ENCODE peak calls at places on chromosomes 3 and 15, in four cellular contexts. V, M, Q and J are unnamed samples.
A peak's percentile ranks its signal among the peaks of the same experiment; 100 is the strongest.

GRCh38 chr3:105402287-105402801 is 35.6 kb downstream of the ALCAM start:
- DNase-seq in V (no peak), M (no peak), Q (no peak), J (no peak)

GRCh38 chr3:73624363-73625123 is at the start of gene PDZRN3:
- DNase-seq in V (peak; percentile 69), M (peak; percentile 13), Q (peak; percentile 84), J (peak; percentile 8)

GRCh38 chr3:193029800-193030199 is 112.1 kb upstream of the MB21D2 start:
- DNase-seq in V (no peak), M (no peak), Q (no peak), J (no peak)

GRCh38 chr3:157370867-157371266 is 65.8 kb upstream of the PTX3 start:
- DNase-seq in V (no peak), M (no peak), Q (peak; percentile 52), J (no peak)

GRCh38 chr3:38168151-38168987 is 3.0 kb downstream of the OXSR1 start:
- DNase-seq in V (no peak), M (no peak), Q (peak; percentile 56), J (no peak)

GRCh38 chr3:197889204-197889930 is 60.6 kb upstream of the RPL35A start:
- DNase-seq in V (no peak), M (peak; percentile 14), Q (no peak), J (no peak)

GRCh38 chr3:28637742-28638141 is 289.1 kb upstream of the AZI2 start:
- DNase-seq in V (no peak), M (no peak), Q (no peak), J (no peak)

GRCh38 chr15:96262097-96262496 is 68.4 kb upstream of the NR2F2 start:
- DNase-seq in V (no peak), M (no peak), Q (no peak), J (no peak)

GRCh38 chr3:30435950-30436349 is 170.5 kb upstream of the TGFBR2 start:
- DNase-seq in V (no peak), M (no peak), Q (peak; percentile 63), J (no peak)

GRCh38 chr15:25186411-25186810 is 231.6 kb downstream of the SNRPN start:
- DNase-seq in V (no peak), M (no peak), Q (no peak), J (no peak)

GRCh38 chr3:16849240-16849639 is 35.5 kb upstream of the PLCL2 start:
- DNase-seq in V (peak; percentile 33), M (peak; percentile 63), Q (no peak), J (peak; percentile 37)

GRCh38 chr15:75731248-75732100 is 18.8 kb upstream of the CSPG4 start:
- DNase-seq in V (no peak), M (no peak), Q (peak; percentile 42), J (peak; percentile 19)

GRCh38 chr3:102174312-102174712 is 260.5 kb upstream of the ZPLD1 start:
- DNase-seq in V (no peak), M (no peak), Q (no peak), J (no peak)

GRCh38 chr3:176697284-176697889 is 499.9 kb downstream of the TBL1XR1 start:
- DNase-seq in V (no peak), M (no peak), Q (no peak), J (no peak)

GRCh38 chr3:46565607-46566039 is 479 bp downstream of the LRRC2 start:
- DNase-seq in V (no peak), M (no peak), Q (no peak), J (no peak)

GRCh38 chr3:95719481-95719880 is 1094.9 kb upstream of the EPHA6 start:
- DNase-seq in V (no peak), M (no peak), Q (no peak), J (no peak)

GRCh38 chr15:25655168-25655956 is 207.8 kb downstream of the ATP10A start:
- DNase-seq in V (no peak), M (no peak), Q (no peak), J (no peak)

GRCh38 chr3:166080096-166080495 is 242.9 kb upstream of the BCHE start:
- DNase-seq in V (no peak), M (no peak), Q (no peak), J (no peak)

GRCh38 chr3:125220681-125221429 is 8.3 kb upstream of the SLC12A8 start:
- DNase-seq in V (no peak), M (no peak), Q (peak; percentile 78), J (no peak)

GRCh38 chr15:68209735-68210408 is 4.7 kb upstream of the CALML4 start:
- DNase-seq in V (no peak), M (peak; percentile 72), Q (no peak), J (peak; percentile 73)

GRCh38 chr15:91884604-91885003 is 31.1 kb downstream of the SLCO3A1 start:
- DNase-seq in V (no peak), M (no peak), Q (peak; percentile 21), J (no peak)

GRCh38 chr3:42247576-42248027 is 18.4 kb downstream of the CCK start:
- DNase-seq in V (peak; percentile 77), M (peak; percentile 77), Q (peak; percentile 54), J (peak; percentile 57)

GRCh38 chr3:20326537-20326936 is 140.5 kb upstream of the SGO1 start:
- DNase-seq in V (no peak), M (no peak), Q (no peak), J (no peak)

GRCh38 chr15:60392601-60392985 is 5.2 kb downstream of the ANXA2 start:
- DNase-seq in V (no peak), M (peak; percentile 52), Q (peak; percentile 90), J (no peak)

GRCh38 chr3:105653161-105653560 is 215.7 kb downstream of the CBLB start:
- DNase-seq in V (no peak), M (no peak), Q (no peak), J (no peak)

GRCh38 chr3:115999598-115999997 is 376.3 kb downstream of the GAP43 start:
- DNase-seq in V (no peak), M (no peak), Q (no peak), J (no peak)

GRCh38 chr15:33586791-33587697 is 276.3 kb downstream of the RYR3 start:
- DNase-seq in V (no peak), M (no peak), Q (no peak), J (no peak)

GRCh38 chr3:152258448-152259302 is 10.1 kb upstream of the MBNL1 start:
- DNase-seq in V (no peak), M (peak; percentile 69), Q (peak; percentile 100), J (no peak)

GRCh38 chr3:128489860-128490649 is 2.9 kb downstream of the GATA2 start:
- DNase-seq in V (no peak), M (peak; percentile 53), Q (no peak), J (no peak)

GRCh38 chr3:29140706-29141105 is 140.2 kb upstream of the RBMS3 start:
- DNase-seq in V (no peak), M (no peak), Q (peak; percentile 43), J (no peak)

GRCh38 chr3:118550556-118550955 is 484.1 kb downstream of the IGSF11 start:
- DNase-seq in V (no peak), M (no peak), Q (no peak), J (no peak)

GRCh38 chr15:31081568-31082250 is 19.8 kb downstream of the TRPM1 start:
- DNase-seq in V (no peak), M (no peak), Q (no peak), J (no peak)

GRCh38 chr3:72306800-72307341 is 521.9 kb upstream of the PROK2 start:
- DNase-seq in V (no peak), M (no peak), Q (peak; percentile 49), J (no peak)